ENCODE peak calls at places on chromosomes 13 and 19, in nine cellular contexts. E is activated naive CD8-positive, alpha-beta T cell treated with anti-CD3 and anti-CD28 coated beads, Interleukin-2, amount 50 U/mL, for 24 hours; J is stimulated activated CD4-positive, alpha-beta T cell treated with anti-CD3 and anti-CD28 coated beads, Interleukin-1b, Interleukin-23, amount 100 ng/mL, for 1 hour; S is NCI-H1930; O is NCI-H1694 treated with DMSO at 0.1 percent for 48 hours; N is MV-4-11; V is HFFc6; K is right cardiac atrium; I is progenitor cell of endocrine pancreas. F is an unnamed sample.

GRCh38 chr13:82758056-82758455 is 1124.2 kb downstream of the SLITRK1 start:
- DNase-seq in S (no peak), J (no peak), E (no peak), I (no peak), V (no peak), K (no peak), N (peak; percentile 32), O (no peak), F (no peak)

GRCh38 chr13:44088911-44089851 is 209.5 kb downstream of the LACC1 start:
- DNase-seq in O (no peak), J (no peak), E (no peak), S (no peak), K (no peak), N (peak; percentile 91), I (no peak), V (peak; percentile 17), F (no peak)

GRCh38 chr13:38766799-38767198 is 79.9 kb downstream of the FREM2 start:
- DNase-seq in E (no peak), I (no peak), N (no peak), J (no peak), V (no peak), O (no peak), S (no peak), K (no peak), F (no peak)

GRCh38 chr13:78657699-78658629 is 991 bp downstream of the OBI1 start:
- DNase-seq in E (no peak), S (no peak), O (no peak), J (no peak), I (no peak), V (no peak), N (peak; percentile 39), K (no peak), F (peak; percentile 0)

GRCh38 chr13:33249066-33249465 is 36.5 kb downstream of the STARD13 start:
- DNase-seq in I (no peak), K (no peak), V (no peak), O (no peak), E (no peak), J (no peak), S (no peak), N (peak; percentile 54), F (no peak)

GRCh38 chr19:38035515-38036495 is 128.8 kb downstream of the SIPA1L3 start:
- DNase-seq in I (no peak), O (no peak), S (no peak), V (peak; percentile 77), E (no peak), J (no peak), N (no peak), K (no peak), F (peak; percentile 64)

GRCh38 chr19:33275933-33276619 is 26.3 kb downstream of the CEBPA start:
- DNase-seq in S (no peak), K (no peak), N (no peak), I (no peak), V (no peak), J (no peak), O (no peak), E (no peak), F (no peak)

GRCh38 chr13:43495732-43496131 is 291.0 kb downstream of the ENOX1 start:
- DNase-seq in E (no peak), V (no peak), K (no peak), I (no peak), O (no peak), N (no peak), J (no peak), S (no peak), F (no peak)

GRCh38 chr13:24671367-24672117 is 8.7 kb upstream of the ATP12A start:
- DNase-seq in O (no peak), I (no peak), N (peak; percentile 43), K (no peak), E (no peak), S (peak; percentile 69), J (no peak), V (peak; percentile 93), F (peak; percentile 23)

GRCh38 chr13:42852102-42852501 is 70.7 kb downstream of the FAM216B start:
- DNase-seq in V (no peak), E (no peak), K (no peak), N (no peak), I (no peak), J (no peak), S (no peak), O (no peak), F (peak; percentile 36)

GRCh38 chr19:15820646-15821045 is 5.2 kb upstream of the OR10H1 start:
- DNase-seq in K (no peak), O (no peak), S (no peak), I (no peak), V (no peak), J (no peak), N (no peak), E (no peak), F (no peak)

GRCh38 chr13:91024157-91024792 is 323.2 kb upstream of the MIR17HG start:
- DNase-seq in V (no peak), I (no peak), S (no peak), K (no peak), O (no peak), N (no peak), J (no peak), E (no peak), F (no peak)

GRCh38 chr13:100944791-100945345 is 270.3 kb upstream of the TMTC4 start:
- DNase-seq in J (no peak), E (no peak), O (no peak), V (no peak), K (no peak), N (no peak), S (no peak), I (no peak), F (no peak)

GRCh38 chr19:51564791-51565190 is 6.3 kb upstream of the ZNF175 start:
- DNase-seq in K (no peak), E (no peak), O (no peak), I (no peak), N (peak; percentile 99), S (no peak), V (no peak), J (no peak), F (no peak)

GRCh38 chr19:2984196-2984490 is 6.8 kb downstream of the TLE6 start:
- DNase-seq in K (no peak), I (no peak), N (no peak), S (no peak), V (no peak), J (no peak), E (no peak), O (no peak), F (no peak)

GRCh38 chr19:30608471-30608870 is 236.3 kb downstream of the ZNF536 start:
- DNase-seq in N (no peak), E (no peak), J (no peak), V (no peak), I (no peak), S (no peak), K (no peak), O (no peak), F (no peak)

GRCh38 chr19:16076958-16077611 is 790 bp downstream of the TPM4 start:
- DNase-seq in V (no peak), N (no peak), O (no peak), S (no peak), E (peak; percentile 45), K (peak; percentile 62), J (no peak), I (no peak), F (peak; percentile 18)

GRCh38 chr19:40822161-40822560 is 23.2 kb downstream of the EGLN2 start:
- DNase-seq in I (no peak), O (no peak), E (no peak), K (no peak), N (no peak), V (no peak), J (no peak), S (no peak), F (no peak)

GRCh38 chr19:51083181-51083580 is 494 bp upstream of the KLK14 start:
- DNase-seq in I (no peak), K (no peak), O (no peak), N (no peak), E (no peak), S (no peak), J (no peak), V (no peak), F (no peak)

GRCh38 chr13:48398450-48399095 is 14.3 kb downstream of the LPAR6 start:
- DNase-seq in N (no peak), O (no peak), E (no peak), S (no peak), K (no peak), V (peak; percentile 23), J (no peak), I (no peak), F (no peak)